ENCODE peak calls at places on chromosomes 6 and 20, in eight cellular contexts. O is GM23338, D is fibroblast of lung, I is H1, C is GM23248, W is HCT116, M is H9, G is PC-9. F is an unnamed sample. For H3K79me2, the result is how much of the 10 kb centered on the place peaks cover.

GRCh38 chr6:125742433-125743120 is 6.9 kb upstream of the HEY2 start:
- DNase-seq in O (no peak), M (no peak), I (no peak), D (no peak), G (no peak), W (no peak), C (no peak), F (no peak)

GRCh38 chr20:53578492-53579222 is 15.0 kb downstream of the ZNF217 start:
- DNase-seq in M (no peak), C (peak), W (peak), D (peak), O (peak), G (peak), I (no peak), F (peak)

GRCh38 chr6:11028959-11029358 is 15.1 kb downstream of the ELOVL2 start:
- DNase-seq in G (no peak), D (no peak), C (no peak), I (no peak), O (no peak), M (no peak), W (no peak), F (no peak)

GRCh38 chr6:168499045-168499650 is 58.2 kb downstream of the SMOC2 start:
- DNase-seq in O (no peak), G (no peak), D (no peak), I (no peak), W (no peak), M (no peak), C (no peak), F (no peak)

GRCh38 chr20:1503564-1504227 is 12.5 kb upstream of the SIRPB2 start:
- DNase-seq in I (peak), O (peak), C (peak), M (peak), D (peak), W (peak), G (peak), F (peak)

GRCh38 chr6:35490821-35491557 is 5.9 kb downstream of the TEAD3 start:
- DNase-seq in C (no peak), O (no peak), D (no peak), G (no peak), W (no peak), M (no peak), I (no peak), F (no peak)

GRCh38 chr20:37251836-37252477 is 9.7 kb downstream of the GHRH start:
- DNase-seq in D (no peak), I (no peak), M (peak), O (peak), C (no peak), W (no peak), G (no peak), F (no peak)

GRCh38 chr6:72748759-72749158 is 126.9 kb downstream of the KCNQ5 start:
- DNase-seq in M (no peak), O (no peak), D (peak), W (no peak), I (no peak), C (peak), G (no peak), F (peak)

GRCh38 chr20:40489886-40490285 is 199.2 kb downstream of the MAFB start:
- DNase-seq in G (no peak), D (no peak), W (no peak), C (peak), M (no peak), O (no peak), I (no peak), F (no peak)

GRCh38 chr20:58716476-58717277 is 24.1 kb downstream of the NPEPL1 start:
- DNase-seq in M (peak), D (no peak), O (no peak), C (no peak), G (no peak), I (no peak), W (no peak), F (no peak)

GRCh38 chr6:18997375-18997826 is 610.3 kb downstream of the RNF144B start:
- DNase-seq in C (peak), I (no peak), M (peak), O (peak), G (peak), D (peak), W (peak), F (peak)

GRCh38 chr6:56497691-56498090 is 145.0 kb downstream of the DST start:
- DNase-seq in G (no peak), M (no peak), I (no peak), D (no peak), C (no peak), W (no peak), O (no peak), F (no peak)

GRCh38 chr6:46510656-46511055 is 19.4 kb upstream of the RCAN2 start:
- DNase-seq in M (no peak), W (no peak), D (peak), C (peak), G (no peak), I (no peak), O (no peak), F (peak)

GRCh38 chr6:110283657-110284056 is 74.5 kb downstream of the METTL24 start:
- DNase-seq in G (no peak), D (no peak), M (no peak), W (no peak), I (no peak), C (no peak), O (no peak), F (no peak)

GRCh38 chr6:41732601-41733348 is 2.6 kb downstream of the TFEB start:
- DNase-seq in M (no peak), C (peak), D (no peak), G (no peak), W (no peak), O (peak), I (no peak), F (no peak)

GRCh38 chr6:1184318-1184717 is 127.6 kb upstream of the FOXQ1 start:
- DNase-seq in G (no peak), D (no peak), I (no peak), W (no peak), C (no peak), O (no peak), M (no peak), F (no peak)

GRCh38 chr20:44722990-44723389 is 7.8 kb downstream of the CCN5 start:
- DNase-seq in M (no peak), O (no peak), G (no peak), W (no peak), C (no peak), D (no peak), I (no peak), F (no peak)

GRCh38 chr6:9632026-9632425 is 782.8 kb downstream of the TFAP2A start:
- DNase-seq in G (no peak), O (no peak), M (no peak), I (no peak), W (no peak), D (no peak), C (no peak), F (no peak)

GRCh38 chr6:27145731-27146455 is 101.6 kb upstream of the PRSS16 start:
- DNase-seq in D (peak), O (peak), M (peak), W (peak), I (no peak), C (peak), G (peak), F (peak)

GRCh38 chr6:37369321-37370196 is 15.8 kb downstream of the RNF8 start:
- DNase-seq in G (no peak), O (no peak), C (peak), M (no peak), W (no peak), I (no peak), D (no peak), F (peak)
- H3K79me2 ChIP-seq in G (under half), O (under half), C (under half), M (under half), W (under half), I (under half), D (under half), F (under half)

GRCh38 chr6:154763650-154764049 is 30.4 kb downstream of the SCAF8 start:
- DNase-seq in W (no peak), O (no peak), I (no peak), G (no peak), M (no peak), D (peak), C (peak), F (no peak)
- H3K79me2 ChIP-seq in W (half or more), O (half or more), I (half or more), G (half or more), M (half or more), D (half or more), C (half or more), F (half or more)

GRCh38 chr6:129694036-129694435 is 15.9 kb downstream of the ARHGAP18 start:
- DNase-seq in C (no peak), G (no peak), I (no peak), M (no peak), D (no peak), O (no peak), W (no peak), F (no peak)

GRCh38 chr6:129695373-129696027 is 14.5 kb downstream of the ARHGAP18 start:
- DNase-seq in I (no peak), M (no peak), D (no peak), G (no peak), W (no peak), O (no peak), C (no peak), F (no peak)

GRCh38 chr6:129691709-129692108 is 18.3 kb downstream of the ARHGAP18 start:
- DNase-seq in M (peak), I (no peak), D (no peak), O (no peak), C (no peak), G (peak), W (no peak), F (no peak)

GRCh38 chr6:129691043-129691640 is 18.8 kb downstream of the ARHGAP18 start:
- DNase-seq in I (no peak), C (no peak), M (no peak), G (no peak), W (no peak), O (no peak), D (no peak), F (no peak)

GRCh38 chr6:129692467-129692866 is 17.5 kb downstream of the ARHGAP18 start:
- DNase-seq in W (no peak), G (no peak), I (no peak), C (no peak), O (no peak), D (no peak), M (no peak), F (no peak)
- H3K79me2 ChIP-seq in W (half or more), G (under half), I (under half), C (half or more), O (under half), D (half or more), M (under half), F (under half)

DNA sequence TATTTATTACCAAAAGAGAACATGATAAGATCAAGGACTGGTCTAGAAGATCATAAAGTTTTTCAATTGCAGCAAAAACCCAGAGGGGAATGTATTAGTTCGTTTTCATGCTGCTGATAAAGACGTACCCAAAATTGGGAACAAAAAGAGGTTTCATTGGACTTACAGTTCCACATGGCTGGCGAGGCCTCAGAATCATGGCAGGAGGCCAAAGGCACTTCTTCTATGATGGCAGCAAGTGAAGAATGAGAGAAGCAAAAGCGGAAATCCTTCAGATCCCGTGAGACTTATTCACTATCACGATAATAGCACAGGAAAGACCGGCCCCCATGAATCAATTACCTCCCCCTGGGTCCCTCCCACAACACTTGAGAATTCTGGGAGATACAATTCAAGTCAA is 57.7 kb upstream of the HIVEP2 start:
- DNase-seq in G (no peak), M (no peak), D (no peak), C (no peak), W (no peak), O (no peak), I (no peak), F (no peak)
- H3K79me2 ChIP-seq in G (under half), M (under half), D (under half), C (under half), W (under half), O (under half), I (under half), F (under half)

GRCh38 chr20:47973519-47974233 is 188.4 kb upstream of the SULF2 start:
- DNase-seq in G (peak), M (peak), W (no peak), C (no peak), O (peak), D (no peak), I (peak), F (peak)
- H3K79me2 ChIP-seq in G (under half), M (under half), W (under half), C (under half), O (under half), D (under half), I (under half), F (under half)

DNA sequence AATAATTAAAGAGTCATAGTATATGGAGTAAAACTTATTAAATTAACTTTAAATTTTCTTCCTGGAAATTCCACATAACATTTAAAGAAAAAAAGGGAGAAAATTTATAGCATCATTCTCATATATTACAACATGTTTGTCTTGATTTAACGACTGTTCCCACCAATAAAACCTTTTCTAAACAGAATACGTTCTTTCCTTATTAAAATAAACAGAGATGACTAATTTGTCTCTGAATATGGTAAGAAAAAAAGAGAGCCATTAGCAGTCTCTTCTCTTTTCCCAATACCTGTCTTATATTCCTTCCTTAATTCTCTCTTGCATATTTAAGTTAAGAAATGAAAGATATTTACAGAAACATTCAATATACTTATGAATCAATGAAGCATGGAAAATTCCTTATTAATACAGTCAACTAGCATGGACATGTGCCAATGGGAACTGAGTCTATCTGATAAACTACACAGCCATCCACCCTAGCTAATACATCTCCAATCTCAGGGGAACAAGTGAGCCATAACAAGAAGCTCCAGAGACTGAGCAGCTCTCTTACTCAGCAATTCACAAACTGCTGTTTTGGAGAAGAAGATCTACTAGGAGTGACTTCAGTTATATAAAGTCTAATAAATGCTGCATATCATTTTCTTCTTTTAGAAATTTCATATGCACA is 347.1 kb upstream of the MANEA start:
- DNase-seq in I (no peak), W (no peak), C (no peak), O (no peak), D (peak), M (no peak), G (no peak), F (peak)
- H3K79me2 ChIP-seq in I (under half), W (under half), C (under half), O (under half), D (under half), M (under half), G (under half), F (under half)

DNA sequence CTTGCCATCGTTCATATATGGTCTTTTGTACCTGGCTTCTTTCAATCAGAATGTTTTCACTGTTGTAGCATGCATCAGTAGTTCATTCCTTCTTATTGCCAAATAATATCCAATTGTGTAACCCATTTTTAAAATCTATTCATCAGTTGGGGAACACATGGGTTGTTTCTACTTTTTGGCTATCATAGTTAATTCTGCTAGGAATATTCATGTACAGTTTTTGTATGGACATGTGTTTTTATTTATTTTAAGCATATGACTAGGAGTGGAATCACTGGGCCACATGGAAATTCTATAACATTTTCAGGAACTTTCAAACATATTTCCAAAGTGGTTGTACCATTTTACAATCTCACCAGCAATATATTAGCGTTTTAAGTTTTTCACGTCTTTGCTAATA is 187.4 kb upstream of the PRND start:
- DNase-seq in G (no peak), D (no peak), W (no peak), M (no peak), I (no peak), O (no peak), C (no peak), F (no peak)
- H3K79me2 ChIP-seq in G (under half), D (under half), W (under half), M (under half), I (under half), O (under half), C (under half), F (under half)

GRCh38 chr20:51811514-51811913 is 9.2 kb upstream of the SALL4 start:
- DNase-seq in C (no peak), I (no peak), W (no peak), M (no peak), D (no peak), G (no peak), O (no peak), F (no peak)
- H3K79me2 ChIP-seq in C (under half), I (under half), W (under half), M (under half), D (under half), G (under half), O (under half), F (under half)

F was measured in PC-3.